ENCODE peak calls at places on chromosomes 7 and 10, in five cellular contexts. One of them, this sample, is unnamed.
A peak's percentile ranks its signal among the peaks of the same experiment; 100 is the strongest.

GRCh38 chr7:112510032-112510742 is 29.4 kb downstream of the LSMEM1 start:
- DNase-seq in CD4-positive, alpha-beta T cell: no peak
- DNase-seq in anterior cingulate cortex: no peak
- DNase-seq in posterior cingulate gyrus: no peak
- DNase-seq in GM04504: peak; percentile 35
- DNase-seq in this sample: peak; percentile 48

GRCh38 chr10:99880071-99880835 is 97.8 kb downstream of the ABCC2 start:
- DNase-seq in CD4-positive, alpha-beta T cell: no peak
- DNase-seq in anterior cingulate cortex: no peak
- DNase-seq in posterior cingulate gyrus: no peak
- DNase-seq in GM04504: no peak
- DNase-seq in this sample: no peak

GRCh38 chr7:41942468-41943097 is 239.7 kb upstream of the INHBA start:
- DNase-seq in CD4-positive, alpha-beta T cell: no peak
- DNase-seq in anterior cingulate cortex: no peak
- DNase-seq in posterior cingulate gyrus: no peak
- DNase-seq in GM04504: no peak
- DNase-seq in this sample: peak; percentile 46

GRCh38 chr7:65731129-65731528 is 141.7 kb upstream of the VKORC1L1 start:
- DNase-seq in CD4-positive, alpha-beta T cell: no peak
- DNase-seq in anterior cingulate cortex: no peak
- DNase-seq in posterior cingulate gyrus: no peak
- DNase-seq in GM04504: no peak
- DNase-seq in this sample: no peak

GRCh38 chr7:157789942-157790341 is 453.1 kb downstream of the DNAJB6 start:
- DNase-seq in CD4-positive, alpha-beta T cell: no peak
- DNase-seq in anterior cingulate cortex: no peak
- DNase-seq in posterior cingulate gyrus: no peak
- DNase-seq in GM04504: no peak
- DNase-seq in this sample: no peak

GRCh38 chr10:88792656-88793055 is 9.9 kb upstream of the LIPM start:
- DNase-seq in CD4-positive, alpha-beta T cell: no peak
- DNase-seq in anterior cingulate cortex: peak; percentile 35
- DNase-seq in posterior cingulate gyrus: no peak
- DNase-seq in GM04504: no peak
- DNase-seq in this sample: peak; percentile 31

GRCh38 chr10:78481842-78482241 is 448.2 kb downstream of the RPS24 start:
- DNase-seq in CD4-positive, alpha-beta T cell: no peak
- DNase-seq in anterior cingulate cortex: no peak
- DNase-seq in posterior cingulate gyrus: no peak
- DNase-seq in GM04504: no peak
- DNase-seq in this sample: no peak

GRCh38 chr10:121740069-121740468 is 141.8 kb upstream of the FGFR2 start:
- DNase-seq in CD4-positive, alpha-beta T cell: no peak
- DNase-seq in anterior cingulate cortex: no peak
- DNase-seq in posterior cingulate gyrus: no peak
- DNase-seq in GM04504: no peak
- DNase-seq in this sample: no peak

GRCh38 chr10:117768333-117769045 is 225.9 kb downstream of the EMX2 start:
- DNase-seq in CD4-positive, alpha-beta T cell: no peak
- DNase-seq in anterior cingulate cortex: no peak
- DNase-seq in posterior cingulate gyrus: no peak
- DNase-seq in GM04504: no peak
- DNase-seq in this sample: no peak

GRCh38 chr10:111281516-111281915 is 204.7 kb downstream of the ADRA2A start:
- DNase-seq in CD4-positive, alpha-beta T cell: no peak
- DNase-seq in anterior cingulate cortex: no peak
- DNase-seq in posterior cingulate gyrus: no peak
- DNase-seq in GM04504: no peak
- DNase-seq in this sample: peak; percentile 34

GRCh38 chr7:43639858-43640491 is 57.1 kb downstream of the STK17A start:
- DNase-seq in CD4-positive, alpha-beta T cell: no peak
- DNase-seq in anterior cingulate cortex: no peak
- DNase-seq in posterior cingulate gyrus: no peak
- DNase-seq in GM04504: peak; percentile 67
- DNase-seq in this sample: peak; percentile 50

GRCh38 chr7:6495597-6496262 is 48.0 kb upstream of the DAGLB start:
- DNase-seq in CD4-positive, alpha-beta T cell: no peak
- DNase-seq in anterior cingulate cortex: no peak
- DNase-seq in posterior cingulate gyrus: no peak
- DNase-seq in GM04504: no peak
- DNase-seq in this sample: peak; percentile 16

GRCh38 chr7:31776616-31777015 is 89.6 kb downstream of the PPP1R17 start:
- DNase-seq in CD4-positive, alpha-beta T cell: no peak
- DNase-seq in anterior cingulate cortex: no peak
- DNase-seq in posterior cingulate gyrus: no peak
- DNase-seq in GM04504: peak; percentile 13
- DNase-seq in this sample: peak; percentile 89

GRCh38 chr7:5526190-5527037 is 102.8 kb upstream of the TNRC18 start:
- DNase-seq in CD4-positive, alpha-beta T cell: peak; percentile 10
- DNase-seq in anterior cingulate cortex: peak; percentile 30
- DNase-seq in posterior cingulate gyrus: no peak
- DNase-seq in GM04504: no peak
- DNase-seq in this sample: peak; percentile 33

GRCh38 chr7:105187302-105188169 is 173.5 kb downstream of the KMT2E start:
- DNase-seq in CD4-positive, alpha-beta T cell: no peak
- DNase-seq in anterior cingulate cortex: no peak
- DNase-seq in posterior cingulate gyrus: no peak
- DNase-seq in GM04504: no peak
- DNase-seq in this sample: peak; percentile 4

GRCh38 chr10:30219977-30220751 is 128.9 kb downstream of the MTPAP start:
- DNase-seq in CD4-positive, alpha-beta T cell: no peak
- DNase-seq in anterior cingulate cortex: peak; percentile 20
- DNase-seq in posterior cingulate gyrus: no peak
- DNase-seq in GM04504: peak; percentile 16
- DNase-seq in this sample: no peak

GRCh38 chr10:44569193-44570091 is 184.5 kb upstream of the CXCL12 start:
- DNase-seq in CD4-positive, alpha-beta T cell: no peak
- DNase-seq in anterior cingulate cortex: peak; percentile 29
- DNase-seq in posterior cingulate gyrus: no peak
- DNase-seq in GM04504: peak; percentile 77
- DNase-seq in this sample: no peak

GRCh38 chr10:22911889-22912762 is 15.7 kb upstream of the ARMC3 start:
- DNase-seq in CD4-positive, alpha-beta T cell: no peak
- DNase-seq in anterior cingulate cortex: no peak
- DNase-seq in posterior cingulate gyrus: no peak
- DNase-seq in GM04504: no peak
- DNase-seq in this sample: no peak

GRCh38 chr10:23694921-23695824 is 256.3 kb downstream of the OTUD1 start:
- DNase-seq in CD4-positive, alpha-beta T cell: no peak
- DNase-seq in anterior cingulate cortex: no peak
- DNase-seq in posterior cingulate gyrus: no peak
- DNase-seq in GM04504: no peak
- DNase-seq in this sample: no peak

GRCh38 chr7:82559203-82559805 is 115.7 kb upstream of the CACNA2D1 start:
- DNase-seq in CD4-positive, alpha-beta T cell: no peak
- DNase-seq in anterior cingulate cortex: no peak
- DNase-seq in posterior cingulate gyrus: no peak
- DNase-seq in GM04504: no peak
- DNase-seq in this sample: no peak